ENCODE peak calls at places on chromosomes 11 and 22, in eight cellular contexts. U is effector memory CD4-positive, alpha-beta T cell; R is CD4-positive, alpha-beta memory T cell; K is CD8-positive, alpha-beta T cell; L is SK-N-SH; O is kidney; J is aorta; V is upper lobe of left lung. B is an unnamed sample.
A peak's percentile ranks its signal among the peaks of the same experiment; 100 is the strongest.

GRCh38 chr11:94568200-94568599 is 1.0 kb downstream of the PIWIL4 start:
- DNase-seq in U (no peak), R (no peak), K (no peak), L (no peak), O (no peak), J (no peak), V (no peak), B (no peak)

GRCh38 chr11:16956538-16957153 is 57.6 kb downstream of the PLEKHA7 start:
- DNase-seq in U (no peak), R (no peak), K (no peak), L (no peak), O (no peak), J (no peak), V (no peak), B (no peak)

GRCh38 chr11:79461144-79461543 is 20.3 kb upstream of the TENM4 start:
- DNase-seq in U (no peak), R (no peak), K (no peak), L (peak; percentile 18), O (no peak), J (no peak), V (no peak), B (no peak)

GRCh38 chr11:126362879-126363655 is 7.6 kb downstream of the ST3GAL4 start:
- DNase-seq in U (no peak), R (no peak), K (no peak), L (no peak), O (no peak), J (peak; percentile 32), V (no peak), B (no peak)

GRCh38 chr22:29299136-29299900 is 7.1 kb upstream of the GAS2L1 start:
- DNase-seq in U (no peak), R (no peak), K (no peak), L (no peak), O (no peak), J (peak; percentile 61), V (no peak), B (no peak)

GRCh38 chr22:19845369-19845722 is 9.3 kb downstream of the GNB1L start:
- DNase-seq in U (no peak), R (no peak), K (no peak), L (peak; percentile 39), O (peak; percentile 57), J (no peak), V (no peak), B (no peak)

GRCh38 chr11:15671216-15671615 is 556.5 kb downstream of the INSC start:
- DNase-seq in U (no peak), R (no peak), K (no peak), L (no peak), O (no peak), J (no peak), V (no peak), B (no peak)

GRCh38 chr11:76631566-76632308 is 38.8 kb downstream of the LRRC32 start:
- DNase-seq in U (no peak), R (no peak), K (no peak), L (no peak), O (no peak), J (no peak), V (no peak), B (no peak)

GRCh38 chr11:7651140-7651551 is 22.2 kb downstream of the CYB5R2 start:
- DNase-seq in U (no peak), R (no peak), K (no peak), L (no peak), O (no peak), J (no peak), V (no peak), B (no peak)

GRCh38 chr22:46390652-46391301 is 55.3 kb downstream of the TRMU start:
- DNase-seq in U (no peak), R (peak; percentile 22), K (no peak), L (peak; percentile 81), O (peak; percentile 91), J (no peak), V (no peak), B (no peak)

GRCh38 chr11:124863137-124863825 is 2.0 kb upstream of the ROBO3 start:
- DNase-seq in U (no peak), R (no peak), K (no peak), L (peak; percentile 63), O (peak; percentile 82), J (no peak), V (peak; percentile 79), B (no peak)

GRCh38 chr11:18192988-18193387 is 20.4 kb downstream of the MRGPRX4 start:
- DNase-seq in U (no peak), R (no peak), K (no peak), L (no peak), O (no peak), J (no peak), V (no peak), B (no peak)

GRCh38 chr11:16784097-16784496 is 45.6 kb downstream of the C11orf58 start:
- DNase-seq in U (no peak), R (no peak), K (no peak), L (no peak), O (no peak), J (no peak), V (no peak), B (no peak)

GRCh38 chr11:19380375-19380774 is 139.6 kb upstream of the E2F8 start:
- DNase-seq in U (no peak), R (no peak), K (no peak), L (no peak), O (no peak), J (no peak), V (no peak), B (no peak)

GRCh38 chr11:63548178-63548577 is 11.6 kb downstream of the PLAAT4 start:
- DNase-seq in U (no peak), R (no peak), K (no peak), L (no peak), O (no peak), J (no peak), V (no peak), B (no peak)

GRCh38 chr11:59857444-59858434 is 8.5 kb downstream of the TCN1 start:
- DNase-seq in U (no peak), R (peak; percentile 67), K (no peak), L (no peak), O (no peak), J (no peak), V (no peak), B (peak; percentile 71)

GRCh38 chr22:33923660-33924246 is 3.5 kb upstream of the LARGE1 start:
- DNase-seq in U (no peak), R (no peak), K (peak; percentile 31), L (peak; percentile 60), O (no peak), J (no peak), V (peak; percentile 68), B (peak; percentile 75)

GRCh38 chr11:1205121-1205986 is 17.5 kb upstream of the MUC5B start:
- DNase-seq in U (no peak), R (no peak), K (no peak), L (peak; percentile 15), O (peak; percentile 49), J (peak; percentile 64), V (no peak), B (no peak)

GRCh38 chr11:12526789-12527188 is 147.4 kb upstream of the TEAD1 start:
- DNase-seq in U (no peak), R (no peak), K (no peak), L (no peak), O (no peak), J (no peak), V (no peak), B (no peak)

GRCh38 chr22:41531422-41531727 is 12.9 kb downstream of the POLR3H start:
- DNase-seq in U (no peak), R (no peak), K (no peak), L (no peak), O (no peak), J (no peak), V (no peak), B (no peak)
- H3K27ac ChIP-seq in U (no peak overlapping the region), R (no peak overlapping the region), K (no peak overlapping the region), L (no peak overlapping the region), O (no peak overlapping the region), J (no peak overlapping the region), V (no peak overlapping the region), B (no peak overlapping the region)

DNA sequence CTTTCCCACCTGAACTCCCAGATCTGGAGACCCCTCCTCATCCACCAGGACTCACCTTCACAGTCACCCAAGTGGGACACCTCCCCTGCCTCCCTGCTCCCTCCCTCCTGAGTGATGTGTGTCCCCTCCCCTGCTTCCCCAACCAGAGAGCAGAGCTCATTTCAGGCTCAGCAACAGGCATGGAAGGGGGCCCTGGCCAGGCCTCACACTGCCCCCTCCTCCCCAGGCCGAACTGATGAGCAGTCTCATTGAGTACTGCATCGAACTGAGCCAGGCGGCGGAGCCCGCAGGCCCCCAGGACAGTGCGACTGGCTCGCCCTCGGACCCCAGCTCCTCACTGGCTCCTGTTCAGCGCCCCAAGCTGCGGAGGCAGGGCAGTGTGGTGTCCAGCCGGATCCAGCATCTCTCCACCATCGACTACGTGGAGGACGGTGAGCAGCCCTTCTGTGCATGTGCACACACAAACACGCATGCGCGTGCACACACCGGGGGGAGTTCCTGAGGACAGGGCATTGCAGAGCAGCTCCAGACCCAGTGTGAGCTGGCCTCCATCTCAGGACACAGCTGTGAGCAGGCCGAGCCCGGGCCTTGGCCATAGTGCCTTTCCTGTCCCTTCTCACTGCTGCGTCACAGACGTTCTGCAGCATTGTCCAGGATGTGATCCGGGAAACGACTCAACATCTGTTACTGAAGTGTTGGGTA is 17.8 kb upstream of the NEAT1 start:
- DNase-seq in U (no peak), R (peak; percentile 12), K (no peak), L (no peak), O (peak; percentile 64), J (no peak), V (no peak), B (no peak)
- H3K36me3 ChIP-seq in U (peaks cover 37% of the 10 kb centered on the region), R (peaks cover 43% of the 10 kb centered on the region), K (peaks cover 21% of the 10 kb centered on the region), L (peaks cover 29% of the 10 kb centered on the region), O (peaks cover 13% of the 10 kb centered on the region), J (no peaks in the 10 kb centered on the region), V (peaks cover 98% of the 10 kb centered on the region), B (peaks cover 70% of the 10 kb centered on the region)

GRCh38 chr11:110829873-110830272 is 117.6 kb upstream of the ARHGAP20 start:
- DNase-seq in U (no peak), R (no peak), K (no peak), L (no peak), O (no peak), J (no peak), V (no peak), B (no peak)

GRCh38 chr11:110832080-110832479 is 119.8 kb upstream of the ARHGAP20 start:
- DNase-seq in U (no peak), R (no peak), K (no peak), L (peak; percentile 12), O (no peak), J (no peak), V (no peak), B (no peak)

GRCh38 chr11:110828086-110828485 is 115.8 kb upstream of the ARHGAP20 start:
- DNase-seq in U (no peak), R (no peak), K (no peak), L (no peak), O (no peak), J (no peak), V (no peak), B (no peak)

GRCh38 chr11:110833033-110833484 is 120.8 kb upstream of the ARHGAP20 start:
- DNase-seq in U (no peak), R (no peak), K (no peak), L (no peak), O (no peak), J (no peak), V (no peak), B (no peak)

GRCh38 chr11:110830344-110831141 is 118.3 kb upstream of the ARHGAP20 start:
- DNase-seq in U (no peak), R (no peak), K (no peak), L (no peak), O (no peak), J (no peak), V (no peak), B (no peak)
- H3K4me1 ChIP-seq in U (no peaks in the 10 kb centered on the region), R (no peaks in the 10 kb centered on the region), K (no peaks in the 10 kb centered on the region), L (peaks cover 36% of the 10 kb centered on the region), O (no peaks in the 10 kb centered on the region), J (no peaks in the 10 kb centered on the region), V (no peaks in the 10 kb centered on the region), B (no peaks in the 10 kb centered on the region)

GRCh38 chr11:114208371-114208770 is 87.8 kb upstream of the NNMT start:
- DNase-seq in U (peak; percentile 3), R (peak; percentile 60), K (peak; percentile 45), L (no peak), O (no peak), J (no peak), V (no peak), B (peak; percentile 75)
- H3K27ac ChIP-seq in U (no peak overlapping the region), R (no peak overlapping the region), K (no peak overlapping the region), L (no peak overlapping the region), O (no peak overlapping the region), J (no peak overlapping the region), V (peak overlapping the region; percentile 30), B (no peak overlapping the region)